ENCODE peak calls at places on chromosomes 1 and 21, in five cellular contexts. L, J, C, Y and M are unnamed samples.

GRCh38 chr1:56927986-56928385 is 37.8 kb downstream of the C8B start:
- DNase-seq in L (no peak), J (no peak), Y (no peak), C (no peak), M (no peak)

GRCh38 chr21:45450741-45451740 is 46.1 kb downstream of the COL18A1 start:
- DNase-seq in J (no peak), C (no peak), Y (no peak), L (no peak), M (no peak)

GRCh38 chr1:19863804-19864203 is 18.4 kb upstream of the OTUD3 start:
- DNase-seq in Y (no peak), J (no peak), C (no peak), L (no peak), M (no peak)

GRCh38 chr21:38171723-38172344 is 85.0 kb upstream of the KCNJ15 start:
- DNase-seq in L (no peak), C (no peak), Y (peak), J (peak), M (peak)

GRCh38 chr1:202586018-202586821 is 124.0 kb downstream of the SYT2 start:
- DNase-seq in C (no peak), L (no peak), J (peak), Y (peak), M (no peak)

GRCh38 chr21:45098867-45099266 is 24.5 kb downstream of the ADARB1 start:
- DNase-seq in Y (peak), L (no peak), J (no peak), C (peak), M (no peak)

GRCh38 chr1:10170362-10170665 is 40.1 kb upstream of the KIF1B start:
- DNase-seq in Y (no peak), L (no peak), C (no peak), J (no peak), M (no peak)

GRCh38 chr1:227185291-227185690 is 133.0 kb downstream of the CDC42BPA start:
- DNase-seq in L (no peak), J (no peak), C (no peak), Y (no peak), M (no peak)

GRCh38 chr1:93516164-93516563 is 68.2 kb downstream of the FNBP1L start:
- DNase-seq in L (no peak), Y (no peak), C (no peak), J (no peak), M (no peak)

GRCh38 chr1:34419662-34420061 is 243.0 kb downstream of the C1orf94 start:
- DNase-seq in J (no peak), Y (no peak), C (no peak), L (no peak), M (no peak)

GRCh38 chr1:243549108-243549507 is 293.3 kb downstream of the SDCCAG8 start:
- DNase-seq in Y (no peak), L (no peak), J (peak), C (no peak), M (no peak)

GRCh38 chr1:180907313-180908055 is 5.2 kb upstream of the KIAA1614 start:
- DNase-seq in L (no peak), Y (no peak), J (no peak), C (no peak), M (no peak)

GRCh38 chr21:31788581-31788980 is 56.7 kb upstream of the SCAF4 start:
- DNase-seq in J (no peak), C (no peak), L (no peak), Y (no peak), M (no peak)

GRCh38 chr1:43872280-43872679 is 61.3 kb upstream of the ARTN start:
- DNase-seq in Y (no peak), C (no peak), L (no peak), J (no peak), M (no peak)